ENCODE peak calls at places on chromosomes 4 and X, in seven cellular contexts. One of them, this sample, is unnamed.

GRCh38 chr4:17013382-17014006 is 115.0 kb upstream of the LDB2 start:
- DNase-seq in IMR-90: peak
- DNase-seq in H1: no peak
- DNase-seq in trophoblast cell: no peak
- DNase-seq in neuronal stem cell: no peak
- DNase-seq in H9: no peak
- DNase-seq in mesendoderm: peak
- DNase-seq in this sample: no peak

GRCh38 chr4:181752516-181752915 is 490.7 kb upstream of the TENM3 start:
- DNase-seq in neuronal stem cell: no peak
- DNase-seq in H9: no peak
- DNase-seq in mesendoderm: no peak
- DNase-seq in trophoblast cell: no peak
- DNase-seq in H1: no peak
- DNase-seq in IMR-90: no peak
- DNase-seq in this sample: no peak

GRCh38 chrX:120559799-120560198 is 963 bp downstream of the CUL4B start:
- DNase-seq in H9: no peak
- DNase-seq in mesendoderm: no peak
- DNase-seq in trophoblast cell: no peak
- DNase-seq in IMR-90: no peak
- DNase-seq in H1: no peak
- DNase-seq in neuronal stem cell: no peak
- DNase-seq in this sample: no peak

GRCh38 chr4:8237256-8237989 is 32.1 kb upstream of the HTRA3 start:
- DNase-seq in H1: no peak
- DNase-seq in neuronal stem cell: no peak
- DNase-seq in trophoblast cell: no peak
- DNase-seq in mesendoderm: no peak
- DNase-seq in IMR-90: no peak
- DNase-seq in H9: no peak
- DNase-seq in this sample: no peak

GRCh38 chrX:55767100-55767499 is 49.6 kb downstream of the RRAGB start:
- DNase-seq in mesendoderm: no peak
- DNase-seq in H9: no peak
- DNase-seq in IMR-90: peak
- DNase-seq in trophoblast cell: no peak
- DNase-seq in H1: no peak
- DNase-seq in neuronal stem cell: no peak
- DNase-seq in this sample: no peak

GRCh38 chrX:12319012-12319519 is 180.8 kb downstream of the FRMPD4 start:
- DNase-seq in neuronal stem cell: peak
- DNase-seq in H1: no peak
- DNase-seq in H9: no peak
- DNase-seq in trophoblast cell: no peak
- DNase-seq in mesendoderm: peak
- DNase-seq in IMR-90: no peak
- DNase-seq in this sample: no peak

GRCh38 chr4:112348488-112349158 is 51.5 kb downstream of the ALPK1 start:
- DNase-seq in mesendoderm: peak
- DNase-seq in H1: peak
- DNase-seq in H9: peak
- DNase-seq in trophoblast cell: peak
- DNase-seq in neuronal stem cell: peak
- DNase-seq in IMR-90: peak
- DNase-seq in this sample: peak

GRCh38 chrX:136752796-136753195 is 27.9 kb downstream of the ARHGEF6 start:
- DNase-seq in IMR-90: peak
- DNase-seq in H1: no peak
- DNase-seq in H9: no peak
- DNase-seq in neuronal stem cell: no peak
- DNase-seq in trophoblast cell: no peak
- DNase-seq in mesendoderm: no peak
- DNase-seq in this sample: no peak

GRCh38 chr4:156169011-156169410 is 215.3 kb upstream of the CTSO start:
- DNase-seq in mesendoderm: peak
- DNase-seq in neuronal stem cell: peak
- DNase-seq in IMR-90: peak
- DNase-seq in H9: peak
- DNase-seq in trophoblast cell: peak
- DNase-seq in H1: peak
- DNase-seq in this sample: peak

GRCh38 chrX:35890699-35891098 is 28.8 kb upstream of the CFAP47 start:
- DNase-seq in IMR-90: peak
- DNase-seq in H1: peak
- DNase-seq in H9: peak
- DNase-seq in mesendoderm: peak
- DNase-seq in trophoblast cell: peak
- DNase-seq in neuronal stem cell: peak
- DNase-seq in this sample: peak

GRCh38 chr4:4269326-4269725 is 20.6 kb downstream of the LYAR start:
- DNase-seq in trophoblast cell: no peak
- DNase-seq in mesendoderm: no peak
- DNase-seq in IMR-90: no peak
- DNase-seq in H1: no peak
- DNase-seq in H9: no peak
- DNase-seq in neuronal stem cell: no peak
- DNase-seq in this sample: no peak
- H2AK5ac ChIP-seq in trophoblast cell: no peak
- H2AK5ac ChIP-seq in mesendoderm: no peak
- H2AK5ac ChIP-seq in IMR-90: no peak
- H2AK5ac ChIP-seq in H1: no peak
- H2AK5ac ChIP-seq in H9: no peak
- H2AK5ac ChIP-seq in neuronal stem cell: no peak
- H2AK5ac ChIP-seq in this sample: no peak

DNA sequence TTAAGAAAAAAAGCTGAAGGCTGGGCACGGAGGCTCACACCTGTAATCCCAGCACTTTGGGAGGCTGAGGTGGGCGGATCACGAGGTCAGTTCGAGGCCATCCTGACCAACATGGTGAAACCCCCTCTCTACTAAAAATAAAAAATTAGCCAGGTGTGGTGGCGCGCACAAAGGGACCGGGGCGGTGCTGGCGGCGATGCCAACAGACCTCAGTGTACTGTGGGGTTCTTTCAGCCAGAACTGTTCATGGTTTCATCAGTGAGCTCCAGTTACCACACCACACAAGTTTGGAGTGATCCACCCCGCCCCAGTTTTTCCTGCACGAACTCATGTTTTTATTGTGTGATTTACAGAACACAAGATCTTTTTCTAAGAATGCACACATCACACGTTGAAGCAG is 21.2 kb upstream of the IRAK1 start:
- DNase-seq in mesendoderm: no peak
- DNase-seq in IMR-90: no peak
- DNase-seq in trophoblast cell: no peak
- DNase-seq in H1: no peak
- DNase-seq in H9: no peak
- DNase-seq in neuronal stem cell: no peak
- DNase-seq in this sample: no peak
- H3K9ac ChIP-seq in mesendoderm: no peak
- H3K9ac ChIP-seq in IMR-90: no peak
- H3K9ac ChIP-seq in trophoblast cell: no peak
- H3K9ac ChIP-seq in H1: no peak
- H3K9ac ChIP-seq in H9: no peak
- H3K9ac ChIP-seq in neuronal stem cell: no peak
- H3K9ac ChIP-seq in this sample: peak

GRCh38 chrX:433771-434170 is 47.1 kb upstream of the PPP2R3B start:
- DNase-seq in H1: no peak
- DNase-seq in IMR-90: no peak
- DNase-seq in neuronal stem cell: no peak
- DNase-seq in trophoblast cell: no peak
- DNase-seq in H9: no peak
- DNase-seq in mesendoderm: no peak
- DNase-seq in this sample: no peak
- H3K4ac ChIP-seq in H1: no peak
- H3K4ac ChIP-seq in IMR-90: no peak
- H3K4ac ChIP-seq in neuronal stem cell: no peak
- H3K4ac ChIP-seq in trophoblast cell: no peak
- H3K4ac ChIP-seq in H9: no peak
- H3K4ac ChIP-seq in mesendoderm: no peak
- H3K4ac ChIP-seq in this sample: no peak

GRCh38 chr4:151879705-151880104 is 118.9 kb upstream of the GATB start:
- DNase-seq in trophoblast cell: no peak
- DNase-seq in mesendoderm: no peak
- DNase-seq in neuronal stem cell: no peak
- DNase-seq in IMR-90: no peak
- DNase-seq in H1: no peak
- DNase-seq in H9: no peak
- DNase-seq in this sample: no peak
- H2AK5ac ChIP-seq in trophoblast cell: no peak
- H2AK5ac ChIP-seq in mesendoderm: no peak
- H2AK5ac ChIP-seq in neuronal stem cell: no peak
- H2AK5ac ChIP-seq in IMR-90: no peak
- H2AK5ac ChIP-seq in H1: no peak
- H2AK5ac ChIP-seq in H9: no peak
- H2AK5ac ChIP-seq in this sample: no peak

GRCh38 chrX:134999469-134999868 is 8.7 kb downstream of the SMIM10 start:
- DNase-seq in trophoblast cell: no peak
- DNase-seq in neuronal stem cell: no peak
- DNase-seq in mesendoderm: peak
- DNase-seq in H9: no peak
- DNase-seq in IMR-90: peak
- DNase-seq in H1: no peak
- DNase-seq in this sample: peak
- H3K9ac ChIP-seq in trophoblast cell: no peak
- H3K9ac ChIP-seq in neuronal stem cell: no peak
- H3K9ac ChIP-seq in mesendoderm: no peak
- H3K9ac ChIP-seq in H9: no peak
- H3K9ac ChIP-seq in IMR-90: no peak
- H3K9ac ChIP-seq in H1: no peak
- H3K9ac ChIP-seq in this sample: peak

GRCh38 chrX:38656350-38656915 is 95.1 kb downstream of the TSPAN7 start:
- DNase-seq in trophoblast cell: no peak
- DNase-seq in H1: no peak
- DNase-seq in H9: no peak
- DNase-seq in neuronal stem cell: no peak
- DNase-seq in IMR-90: no peak
- DNase-seq in mesendoderm: peak
- DNase-seq in this sample: no peak
- H3K4ac ChIP-seq in trophoblast cell: no peak
- H3K4ac ChIP-seq in H1: no peak
- H3K4ac ChIP-seq in H9: no peak
- H3K4ac ChIP-seq in neuronal stem cell: no peak
- H3K4ac ChIP-seq in IMR-90: no peak
- H3K4ac ChIP-seq in mesendoderm: no peak
- H3K4ac ChIP-seq in this sample: no peak

GRCh38 chr4:143186202-143186601 is 1.5 kb downstream of the USP38 start:
- DNase-seq in neuronal stem cell: no peak
- DNase-seq in H9: no peak
- DNase-seq in IMR-90: peak
- DNase-seq in H1: no peak
- DNase-seq in mesendoderm: no peak
- DNase-seq in trophoblast cell: peak
- DNase-seq in this sample: peak

GRCh38 chr4:143184217-143184502 is 557 bp upstream of the USP38 start:
- DNase-seq in mesendoderm: no peak
- DNase-seq in H9: no peak
- DNase-seq in neuronal stem cell: no peak
- DNase-seq in H1: no peak
- DNase-seq in trophoblast cell: peak
- DNase-seq in IMR-90: no peak
- DNase-seq in this sample: no peak

GRCh38 chr4:143185253-143186107 is 763 bp downstream of the USP38 start:
- DNase-seq in IMR-90: peak
- DNase-seq in H1: peak
- DNase-seq in mesendoderm: peak
- DNase-seq in trophoblast cell: peak
- DNase-seq in H9: peak
- DNase-seq in neuronal stem cell: peak
- DNase-seq in this sample: peak

GRCh38 chr4:143184503-143185252 is at the start of gene USP38:
- DNase-seq in H1: peak
- DNase-seq in H9: peak
- DNase-seq in mesendoderm: peak
- DNase-seq in IMR-90: peak
- DNase-seq in trophoblast cell: peak
- DNase-seq in neuronal stem cell: peak
- DNase-seq in this sample: peak

GRCh38 chr4:143183513-143184216 is 1.1 kb upstream of the USP38 start:
- DNase-seq in IMR-90: no peak
- DNase-seq in H9: no peak
- DNase-seq in H1: no peak
- DNase-seq in mesendoderm: no peak
- DNase-seq in trophoblast cell: no peak
- DNase-seq in neuronal stem cell: no peak
- DNase-seq in this sample: peak
- H2AK5ac ChIP-seq in IMR-90: no peak
- H2AK5ac ChIP-seq in H9: no peak
- H2AK5ac ChIP-seq in H1: no peak
- H2AK5ac ChIP-seq in mesendoderm: no peak
- H2AK5ac ChIP-seq in trophoblast cell: no peak
- H2AK5ac ChIP-seq in neuronal stem cell: no peak
- H2AK5ac ChIP-seq in this sample: no peak

GRCh38 chr4:85966308-85966882 is 393.5 kb downstream of the MAPK10 start:
- DNase-seq in H1: no peak
- DNase-seq in trophoblast cell: no peak
- DNase-seq in IMR-90: no peak
- DNase-seq in mesendoderm: no peak
- DNase-seq in neuronal stem cell: no peak
- DNase-seq in H9: no peak
- DNase-seq in this sample: peak

GRCh38 chr4:85965529-85965928 is 394.3 kb downstream of the MAPK10 start:
- DNase-seq in mesendoderm: no peak
- DNase-seq in neuronal stem cell: no peak
- DNase-seq in H1: no peak
- DNase-seq in H9: no peak
- DNase-seq in trophoblast cell: no peak
- DNase-seq in IMR-90: no peak
- DNase-seq in this sample: no peak

GRCh38 chr4:85967872-85968271 is 392.0 kb downstream of the MAPK10 start:
- DNase-seq in trophoblast cell: no peak
- DNase-seq in H9: no peak
- DNase-seq in mesendoderm: no peak
- DNase-seq in neuronal stem cell: no peak
- DNase-seq in H1: no peak
- DNase-seq in IMR-90: peak
- DNase-seq in this sample: no peak

GRCh38 chr4:85970535-85970934 is 389.3 kb downstream of the MAPK10 start:
- DNase-seq in trophoblast cell: no peak
- DNase-seq in IMR-90: no peak
- DNase-seq in H9: no peak
- DNase-seq in neuronal stem cell: no peak
- DNase-seq in mesendoderm: peak
- DNase-seq in H1: no peak
- DNase-seq in this sample: no peak

GRCh38 chr4:85968945-85969830 is 390.7 kb downstream of the MAPK10 start:
- DNase-seq in H1: no peak
- DNase-seq in trophoblast cell: peak
- DNase-seq in mesendoderm: peak
- DNase-seq in neuronal stem cell: peak
- DNase-seq in IMR-90: peak
- DNase-seq in H9: no peak
- DNase-seq in this sample: peak
- H3K9ac ChIP-seq in H1: no peak
- H3K9ac ChIP-seq in trophoblast cell: no peak
- H3K9ac ChIP-seq in mesendoderm: no peak
- H3K9ac ChIP-seq in neuronal stem cell: no peak
- H3K9ac ChIP-seq in IMR-90: no peak
- H3K9ac ChIP-seq in H9: no peak
- H3K9ac ChIP-seq in this sample: peak

GRCh38 chr4:1137850-1138249 is 24.5 kb upstream of the RNF212 start:
- DNase-seq in H1: no peak
- DNase-seq in H9: no peak
- DNase-seq in mesendoderm: no peak
- DNase-seq in trophoblast cell: no peak
- DNase-seq in IMR-90: no peak
- DNase-seq in neuronal stem cell: no peak
- DNase-seq in this sample: no peak
- H3K4ac ChIP-seq in H1: no peak
- H3K4ac ChIP-seq in H9: no peak
- H3K4ac ChIP-seq in mesendoderm: no peak
- H3K4ac ChIP-seq in trophoblast cell: no peak
- H3K4ac ChIP-seq in IMR-90: no peak
- H3K4ac ChIP-seq in neuronal stem cell: no peak
- H3K4ac ChIP-seq in this sample: no peak